ENCODE peak calls at places on chromosomes 16 and 17, in six cellular contexts. X, T, K, L, R and W are unnamed samples.

GRCh38 chr16:80063028-80063767 is 462.7 kb upstream of the MAF start:
- DNase-seq in X (no peak), T (no peak), K (no peak), L (no peak), R (no peak), W (no peak)

GRCh38 chr16:68197250-68197649 is 38.7 kb downstream of the ESRP2 start:
- DNase-seq in X (peak), T (no peak), K (no peak), L (peak), R (no peak), W (no peak)

GRCh38 chr16:8496364-8496763 is 93.9 kb downstream of the TMEM114 start:
- DNase-seq in X (no peak), T (no peak), K (no peak), L (no peak), R (no peak), W (no peak)

GRCh38 chr16:28503470-28504259 is 3.0 kb downstream of the IL27 start:
- DNase-seq in X (no peak), T (no peak), K (no peak), L (peak), R (no peak), W (no peak)

GRCh38 chr17:76542984-76543383 is 3.1 kb downstream of the PRCD start:
- DNase-seq in X (no peak), T (no peak), K (no peak), L (no peak), R (no peak), W (no peak)

GRCh38 chr17:66753126-66753920 is 81.6 kb upstream of the CACNG5 start:
- DNase-seq in X (no peak), T (no peak), K (no peak), L (no peak), R (no peak), W (no peak)

GRCh38 chr17:64120159-64120558 is 9.8 kb downstream of the ERN1 start:
- DNase-seq in X (no peak), T (no peak), K (no peak), L (no peak), R (no peak), W (no peak)

GRCh38 chr17:48624544-48625501 is 1.3 kb downstream of the HOXB9 start:
- DNase-seq in X (no peak), T (peak), K (no peak), L (no peak), R (no peak), W (no peak)

GRCh38 chr17:37770631-37771518 is 26.0 kb upstream of the HNF1B start:
- DNase-seq in X (peak), T (peak), K (no peak), L (peak), R (no peak), W (no peak)

GRCh38 chr17:13704333-13704732 is 102.6 kb upstream of the HS3ST3A1 start:
- DNase-seq in X (peak), T (no peak), K (no peak), L (peak), R (no peak), W (peak)

GRCh38 chr17:49600949-49601348 is 25.3 kb downstream of the NXPH3 start:
- DNase-seq in X (no peak), T (no peak), K (no peak), L (peak), R (no peak), W (no peak)